ENCODE peak calls at places on chromosomes 12 and 14, in seven cellular contexts. One of them, this sample, is unnamed.

GRCh38 chr12:452667-453210 is 7.0 kb upstream of the B4GALNT3 start:
- DNase-seq in HFFc6: no peak
- DNase-seq in prostate gland: no peak
- DNase-seq in AG09319: no peak
- DNase-seq in fibroblast of pulmonary artery: no peak
- DNase-seq in RPMI8226: peak
- DNase-seq in activated CD4-positive, alpha-beta T cell treated with anti-CD3 and anti-CD28 coated beads, Interleukin-2, amount 50 U/mL, for 4 hours: peak
- DNase-seq in this sample: no peak

GRCh38 chr14:98808494-98809407 is 463.2 kb downstream of the BCL11B start:
- DNase-seq in HFFc6: no peak
- DNase-seq in prostate gland: peak
- DNase-seq in AG09319: no peak
- DNase-seq in fibroblast of pulmonary artery: no peak
- DNase-seq in RPMI8226: no peak
- DNase-seq in activated CD4-positive, alpha-beta T cell treated with anti-CD3 and anti-CD28 coated beads, Interleukin-2, amount 50 U/mL, for 4 hours: no peak
- DNase-seq in this sample: no peak

GRCh38 chr14:25461780-25462179 is 411.8 kb upstream of the STXBP6 start:
- DNase-seq in HFFc6: no peak
- DNase-seq in prostate gland: no peak
- DNase-seq in AG09319: no peak
- DNase-seq in fibroblast of pulmonary artery: no peak
- DNase-seq in RPMI8226: no peak
- DNase-seq in activated CD4-positive, alpha-beta T cell treated with anti-CD3 and anti-CD28 coated beads, Interleukin-2, amount 50 U/mL, for 4 hours: no peak
- DNase-seq in this sample: no peak

GRCh38 chr12:74897425-74898211 is 312.0 kb downstream of the KCNC2 start:
- DNase-seq in HFFc6: no peak
- DNase-seq in prostate gland: no peak
- DNase-seq in AG09319: no peak
- DNase-seq in fibroblast of pulmonary artery: no peak
- DNase-seq in RPMI8226: no peak
- DNase-seq in activated CD4-positive, alpha-beta T cell treated with anti-CD3 and anti-CD28 coated beads, Interleukin-2, amount 50 U/mL, for 4 hours: no peak
- DNase-seq in this sample: no peak

GRCh38 chr14:62709773-62710172 is 335.5 kb downstream of the KCNH5 start:
- DNase-seq in HFFc6: no peak
- DNase-seq in prostate gland: no peak
- DNase-seq in AG09319: no peak
- DNase-seq in fibroblast of pulmonary artery: no peak
- DNase-seq in RPMI8226: no peak
- DNase-seq in activated CD4-positive, alpha-beta T cell treated with anti-CD3 and anti-CD28 coated beads, Interleukin-2, amount 50 U/mL, for 4 hours: no peak
- DNase-seq in this sample: no peak

GRCh38 chr12:2813573-2814185 is 1.2 kb downstream of the ITFG2 start:
- DNase-seq in HFFc6: peak
- DNase-seq in prostate gland: peak
- DNase-seq in AG09319: no peak
- DNase-seq in fibroblast of pulmonary artery: peak
- DNase-seq in RPMI8226: peak
- DNase-seq in activated CD4-positive, alpha-beta T cell treated with anti-CD3 and anti-CD28 coated beads, Interleukin-2, amount 50 U/mL, for 4 hours: peak
- DNase-seq in this sample: peak

GRCh38 chr14:101444116-101444515 is 117.2 kb upstream of the DIO3 start:
- DNase-seq in HFFc6: no peak
- DNase-seq in prostate gland: no peak
- DNase-seq in AG09319: no peak
- DNase-seq in fibroblast of pulmonary artery: no peak
- DNase-seq in RPMI8226: no peak
- DNase-seq in activated CD4-positive, alpha-beta T cell treated with anti-CD3 and anti-CD28 coated beads, Interleukin-2, amount 50 U/mL, for 4 hours: no peak
- DNase-seq in this sample: peak

GRCh38 chr14:84804498-84805294 is 725.2 kb upstream of the FLRT2 start:
- DNase-seq in HFFc6: no peak
- DNase-seq in prostate gland: no peak
- DNase-seq in AG09319: no peak
- DNase-seq in fibroblast of pulmonary artery: peak
- DNase-seq in RPMI8226: no peak
- DNase-seq in activated CD4-positive, alpha-beta T cell treated with anti-CD3 and anti-CD28 coated beads, Interleukin-2, amount 50 U/mL, for 4 hours: no peak
- DNase-seq in this sample: no peak

GRCh38 chr12:123232472-123232806 is 502 bp downstream of the MPHOSPH9 start:
- DNase-seq in HFFc6: peak
- DNase-seq in prostate gland: peak
- DNase-seq in AG09319: no peak
- DNase-seq in fibroblast of pulmonary artery: no peak
- DNase-seq in RPMI8226: no peak
- DNase-seq in activated CD4-positive, alpha-beta T cell treated with anti-CD3 and anti-CD28 coated beads, Interleukin-2, amount 50 U/mL, for 4 hours: no peak
- DNase-seq in this sample: no peak

GRCh38 chr14:97976861-97977260 is 1179.7 kb downstream of the VRK1 start:
- DNase-seq in HFFc6: no peak
- DNase-seq in prostate gland: no peak
- DNase-seq in AG09319: no peak
- DNase-seq in fibroblast of pulmonary artery: no peak
- DNase-seq in RPMI8226: no peak
- DNase-seq in activated CD4-positive, alpha-beta T cell treated with anti-CD3 and anti-CD28 coated beads, Interleukin-2, amount 50 U/mL, for 4 hours: no peak
- DNase-seq in this sample: no peak

GRCh38 chr14:102140750-102141145 is 1.1 kb downstream of the WDR20 start:
- DNase-seq in HFFc6: no peak
- DNase-seq in prostate gland: no peak
- DNase-seq in AG09319: no peak
- DNase-seq in fibroblast of pulmonary artery: no peak
- DNase-seq in RPMI8226: no peak
- DNase-seq in activated CD4-positive, alpha-beta T cell treated with anti-CD3 and anti-CD28 coated beads, Interleukin-2, amount 50 U/mL, for 4 hours: no peak
- DNase-seq in this sample: no peak

GRCh38 chr14:75372260-75372659 is 55.6 kb upstream of the JDP2 start:
- DNase-seq in HFFc6: no peak
- DNase-seq in prostate gland: no peak
- DNase-seq in AG09319: no peak
- DNase-seq in fibroblast of pulmonary artery: peak
- DNase-seq in RPMI8226: no peak
- DNase-seq in activated CD4-positive, alpha-beta T cell treated with anti-CD3 and anti-CD28 coated beads, Interleukin-2, amount 50 U/mL, for 4 hours: no peak
- DNase-seq in this sample: no peak

GRCh38 chr12:121791671-121792496 is 1.6 kb downstream of the RHOF start:
- DNase-seq in HFFc6: no peak
- DNase-seq in prostate gland: no peak
- DNase-seq in AG09319: no peak
- DNase-seq in fibroblast of pulmonary artery: no peak
- DNase-seq in RPMI8226: no peak
- DNase-seq in activated CD4-positive, alpha-beta T cell treated with anti-CD3 and anti-CD28 coated beads, Interleukin-2, amount 50 U/mL, for 4 hours: no peak
- DNase-seq in this sample: no peak

GRCh38 chr14:95254356-95254755 is 65.4 kb downstream of the CLMN start:
- DNase-seq in HFFc6: no peak
- DNase-seq in prostate gland: no peak
- DNase-seq in AG09319: no peak
- DNase-seq in fibroblast of pulmonary artery: peak
- DNase-seq in RPMI8226: no peak
- DNase-seq in activated CD4-positive, alpha-beta T cell treated with anti-CD3 and anti-CD28 coated beads, Interleukin-2, amount 50 U/mL, for 4 hours: no peak
- DNase-seq in this sample: no peak

GRCh38 chr14:102920273-102920997 is 2.0 kb upstream of the AMN start:
- DNase-seq in HFFc6: no peak
- DNase-seq in prostate gland: no peak
- DNase-seq in AG09319: no peak
- DNase-seq in fibroblast of pulmonary artery: no peak
- DNase-seq in RPMI8226: no peak
- DNase-seq in activated CD4-positive, alpha-beta T cell treated with anti-CD3 and anti-CD28 coated beads, Interleukin-2, amount 50 U/mL, for 4 hours: no peak
- DNase-seq in this sample: no peak

GRCh38 chr12:63387736-63388135 is 236.7 kb upstream of the AVPR1A start:
- DNase-seq in HFFc6: no peak
- DNase-seq in prostate gland: no peak
- DNase-seq in AG09319: no peak
- DNase-seq in fibroblast of pulmonary artery: no peak
- DNase-seq in RPMI8226: no peak
- DNase-seq in activated CD4-positive, alpha-beta T cell treated with anti-CD3 and anti-CD28 coated beads, Interleukin-2, amount 50 U/mL, for 4 hours: no peak
- DNase-seq in this sample: no peak

This sample was measured in astrocyte.